ENCODE peak calls at places on chromosome 20, in six cellular contexts. One of them, this sample, is unnamed.

GRCh38 chr20:12012241-12013222 is 94.8 kb downstream of the BTBD3 start:
- DNase-seq in CD8-positive, alpha-beta T cell: no peak
- DNase-seq in heart right ventricle: peak
- DNase-seq in fibroblast of lung: peak
- DNase-seq in IMR-90: peak
- DNase-seq in heart left ventricle: no peak
- DNase-seq in this sample: peak

GRCh38 chr20:35146299-35146921 is 726 bp downstream of the EDEM2 start:
- DNase-seq in CD8-positive, alpha-beta T cell: no peak
- DNase-seq in heart right ventricle: no peak
- DNase-seq in fibroblast of lung: no peak
- DNase-seq in IMR-90: no peak
- DNase-seq in heart left ventricle: peak
- DNase-seq in this sample: no peak

GRCh38 chr20:55067158-55067825 is 591.9 kb downstream of the DOK5 start:
- DNase-seq in CD8-positive, alpha-beta T cell: no peak
- DNase-seq in heart right ventricle: no peak
- DNase-seq in fibroblast of lung: peak
- DNase-seq in IMR-90: no peak
- DNase-seq in heart left ventricle: no peak
- DNase-seq in this sample: no peak

GRCh38 chr20:881051-881820 is 34.9 kb downstream of the ANGPT4 start:
- DNase-seq in CD8-positive, alpha-beta T cell: no peak
- DNase-seq in heart right ventricle: no peak
- DNase-seq in fibroblast of lung: peak
- DNase-seq in IMR-90: peak
- DNase-seq in heart left ventricle: no peak
- DNase-seq in this sample: peak

GRCh38 chr20:62861732-62862336 is at the start of gene TCFL5:
- DNase-seq in CD8-positive, alpha-beta T cell: peak
- DNase-seq in heart right ventricle: peak
- DNase-seq in fibroblast of lung: peak
- DNase-seq in IMR-90: peak
- DNase-seq in heart left ventricle: peak
- DNase-seq in this sample: peak

GRCh38 chr20:59017493-59018231 is 1.6 kb upstream of the TUBB1 start:
- DNase-seq in CD8-positive, alpha-beta T cell: no peak
- DNase-seq in heart right ventricle: no peak
- DNase-seq in fibroblast of lung: no peak
- DNase-seq in IMR-90: no peak
- DNase-seq in heart left ventricle: no peak
- DNase-seq in this sample: no peak

GRCh38 chr20:11724112-11724511 is 193.6 kb upstream of the BTBD3 start:
- DNase-seq in CD8-positive, alpha-beta T cell: no peak
- DNase-seq in heart right ventricle: no peak
- DNase-seq in fibroblast of lung: no peak
- DNase-seq in IMR-90: no peak
- DNase-seq in heart left ventricle: no peak
- DNase-seq in this sample: no peak

GRCh38 chr20:45114465-45115385 is at the start of gene WFDC5:
- DNase-seq in CD8-positive, alpha-beta T cell: no peak
- DNase-seq in heart right ventricle: no peak
- DNase-seq in fibroblast of lung: no peak
- DNase-seq in IMR-90: no peak
- DNase-seq in heart left ventricle: no peak
- DNase-seq in this sample: no peak

GRCh38 chr20:33674294-33675126 is at the start of gene NECAB3:
- DNase-seq in CD8-positive, alpha-beta T cell: no peak
- DNase-seq in heart right ventricle: peak
- DNase-seq in fibroblast of lung: peak
- DNase-seq in IMR-90: peak
- DNase-seq in heart left ventricle: peak
- DNase-seq in this sample: peak

GRCh38 chr20:19519461-19519860 is 238.6 kb upstream of the RIN2 start:
- DNase-seq in CD8-positive, alpha-beta T cell: no peak
- DNase-seq in heart right ventricle: no peak
- DNase-seq in fibroblast of lung: no peak
- DNase-seq in IMR-90: no peak
- DNase-seq in heart left ventricle: no peak
- DNase-seq in this sample: no peak

GRCh38 chr20:7302256-7302655 is 534.8 kb downstream of the BMP2 start:
- DNase-seq in CD8-positive, alpha-beta T cell: no peak
- DNase-seq in heart right ventricle: no peak
- DNase-seq in fibroblast of lung: no peak
- DNase-seq in IMR-90: no peak
- DNase-seq in heart left ventricle: no peak
- DNase-seq in this sample: no peak

GRCh38 chr20:37357481-37358365 is 11.8 kb downstream of the SRC start:
- DNase-seq in CD8-positive, alpha-beta T cell: no peak
- DNase-seq in heart right ventricle: no peak
- DNase-seq in fibroblast of lung: no peak
- DNase-seq in IMR-90: no peak
- DNase-seq in heart left ventricle: no peak
- DNase-seq in this sample: no peak

GRCh38 chr20:63540417-63541186 is 3.4 kb upstream of the PTK6 start:
- DNase-seq in CD8-positive, alpha-beta T cell: no peak
- DNase-seq in heart right ventricle: no peak
- DNase-seq in fibroblast of lung: no peak
- DNase-seq in IMR-90: peak
- DNase-seq in heart left ventricle: no peak
- DNase-seq in this sample: no peak

GRCh38 chr20:34538671-34539123 is 19.8 kb upstream of the MAP1LC3A start:
- DNase-seq in CD8-positive, alpha-beta T cell: peak
- DNase-seq in heart right ventricle: no peak
- DNase-seq in fibroblast of lung: no peak
- DNase-seq in IMR-90: peak
- DNase-seq in heart left ventricle: no peak
- DNase-seq in this sample: peak

GRCh38 chr20:6091661-6092060 is 31.2 kb downstream of the FERMT1 start:
- DNase-seq in CD8-positive, alpha-beta T cell: no peak
- DNase-seq in heart right ventricle: no peak
- DNase-seq in fibroblast of lung: no peak
- DNase-seq in IMR-90: no peak
- DNase-seq in heart left ventricle: no peak
- DNase-seq in this sample: no peak

GRCh38 chr20:62156592-62157386 is 13.2 kb downstream of the SS18L1 start:
- DNase-seq in CD8-positive, alpha-beta T cell: peak
- DNase-seq in heart right ventricle: peak
- DNase-seq in fibroblast of lung: peak
- DNase-seq in IMR-90: peak
- DNase-seq in heart left ventricle: peak
- DNase-seq in this sample: peak

GRCh38 chr20:10800288-10800687 is 126.5 kb upstream of the JAG1 start:
- DNase-seq in CD8-positive, alpha-beta T cell: no peak
- DNase-seq in heart right ventricle: no peak
- DNase-seq in fibroblast of lung: no peak
- DNase-seq in IMR-90: no peak
- DNase-seq in heart left ventricle: no peak
- DNase-seq in this sample: no peak

GRCh38 chr20:63055575-63056235 is 48.9 kb upstream of the BHLHE23 start:
- DNase-seq in CD8-positive, alpha-beta T cell: no peak
- DNase-seq in heart right ventricle: no peak
- DNase-seq in fibroblast of lung: no peak
- DNase-seq in IMR-90: no peak
- DNase-seq in heart left ventricle: peak
- DNase-seq in this sample: no peak

GRCh38 chr20:55097621-55098020 is 622.2 kb downstream of the DOK5 start:
- DNase-seq in CD8-positive, alpha-beta T cell: no peak
- DNase-seq in heart right ventricle: no peak
- DNase-seq in fibroblast of lung: no peak
- DNase-seq in IMR-90: no peak
- DNase-seq in heart left ventricle: no peak
- DNase-seq in this sample: no peak

GRCh38 chr20:57783196-57783595 is 73.4 kb upstream of the PMEPA1 start:
- DNase-seq in CD8-positive, alpha-beta T cell: no peak
- DNase-seq in heart right ventricle: no peak
- DNase-seq in fibroblast of lung: no peak
- DNase-seq in IMR-90: no peak
- DNase-seq in heart left ventricle: no peak
- DNase-seq in this sample: no peak

GRCh38 chr20:57782631-57783041 is 72.8 kb upstream of the PMEPA1 start:
- DNase-seq in CD8-positive, alpha-beta T cell: no peak
- DNase-seq in heart right ventricle: no peak
- DNase-seq in fibroblast of lung: no peak
- DNase-seq in IMR-90: no peak
- DNase-seq in heart left ventricle: no peak
- DNase-seq in this sample: no peak

GRCh38 chr20:57780398-57780797 is 70.6 kb upstream of the PMEPA1 start:
- DNase-seq in CD8-positive, alpha-beta T cell: no peak
- DNase-seq in heart right ventricle: no peak
- DNase-seq in fibroblast of lung: no peak
- DNase-seq in IMR-90: no peak
- DNase-seq in heart left ventricle: no peak
- DNase-seq in this sample: no peak

GRCh38 chr20:57780906-57781305 is 71.1 kb upstream of the PMEPA1 start:
- DNase-seq in CD8-positive, alpha-beta T cell: no peak
- DNase-seq in heart right ventricle: no peak
- DNase-seq in fibroblast of lung: no peak
- DNase-seq in IMR-90: no peak
- DNase-seq in heart left ventricle: no peak
- DNase-seq in this sample: no peak

GRCh38 chr20:57781901-57782300 is 72.1 kb upstream of the PMEPA1 start:
- DNase-seq in CD8-positive, alpha-beta T cell: no peak
- DNase-seq in heart right ventricle: no peak
- DNase-seq in fibroblast of lung: no peak
- DNase-seq in IMR-90: no peak
- DNase-seq in heart left ventricle: no peak
- DNase-seq in this sample: no peak
- TF ChIP-seq CTCF in CD8-positive, alpha-beta T cell: no peak
- TF ChIP-seq CTCF in heart right ventricle: no peak
- TF ChIP-seq CTCF in fibroblast of lung: no peak
- TF ChIP-seq CTCF in IMR-90: no peak
- TF ChIP-seq CTCF in heart left ventricle: no peak
- TF ChIP-seq CTCF in this sample: no peak

GRCh38 chr20:25224941-25225340 is 22.9 kb upstream of the PYGB start:
- DNase-seq in CD8-positive, alpha-beta T cell: no peak
- DNase-seq in heart right ventricle: no peak
- DNase-seq in fibroblast of lung: no peak
- DNase-seq in IMR-90: no peak
- DNase-seq in heart left ventricle: no peak
- DNase-seq in this sample: no peak

GRCh38 chr20:25223765-25224720 is 23.8 kb upstream of the PYGB start:
- DNase-seq in CD8-positive, alpha-beta T cell: no peak
- DNase-seq in heart right ventricle: no peak
- DNase-seq in fibroblast of lung: no peak
- DNase-seq in IMR-90: no peak
- DNase-seq in heart left ventricle: no peak
- DNase-seq in this sample: no peak

GRCh38 chr20:25226433-25227316 is 21.2 kb upstream of the PYGB start:
- DNase-seq in CD8-positive, alpha-beta T cell: no peak
- DNase-seq in heart right ventricle: peak
- DNase-seq in fibroblast of lung: no peak
- DNase-seq in IMR-90: no peak
- DNase-seq in heart left ventricle: peak
- DNase-seq in this sample: no peak

GRCh38 chr20:25227317-25227831 is 20.5 kb upstream of the PYGB start:
- DNase-seq in CD8-positive, alpha-beta T cell: no peak
- DNase-seq in heart right ventricle: peak
- DNase-seq in fibroblast of lung: peak
- DNase-seq in IMR-90: peak
- DNase-seq in heart left ventricle: no peak
- DNase-seq in this sample: peak

DNA sequence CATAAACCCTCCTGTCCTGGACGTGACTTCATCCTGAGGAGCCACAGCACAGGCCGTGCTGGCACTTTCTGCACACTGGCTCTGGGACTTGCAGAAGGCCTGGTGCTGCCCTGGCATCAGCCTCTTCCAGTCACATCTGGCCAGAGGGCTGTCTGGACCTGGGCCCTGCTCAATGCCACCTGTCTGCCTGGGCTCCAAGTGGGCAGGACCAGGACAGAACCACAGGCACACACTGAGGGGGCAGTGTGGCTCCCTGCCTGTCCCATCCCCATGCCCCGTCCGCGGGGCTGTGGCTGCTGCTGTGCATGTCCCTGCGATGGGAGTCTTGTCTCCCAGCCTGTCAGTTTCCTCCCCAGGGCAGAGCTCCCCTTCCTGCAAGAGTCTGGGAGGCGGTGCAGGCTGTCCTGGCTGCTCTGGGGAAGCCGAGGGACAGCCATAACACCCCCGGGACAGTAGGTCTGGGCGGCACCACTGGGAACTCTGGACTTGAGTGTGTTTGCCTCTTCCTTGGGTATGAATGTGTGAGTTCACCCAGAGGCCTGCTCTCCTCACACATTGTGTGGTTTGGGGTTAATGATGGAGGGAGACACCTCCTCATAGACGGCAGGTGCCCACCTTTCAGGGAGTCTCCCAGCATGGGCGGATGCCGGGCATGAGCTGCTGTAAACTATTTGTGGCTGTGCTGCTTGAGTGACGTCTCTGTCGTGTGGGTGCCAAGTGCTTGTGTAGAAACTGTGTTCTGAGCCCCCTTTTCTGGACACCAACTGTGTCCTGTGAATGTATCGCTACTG is 22.0 kb upstream of the PYGB start:
- DNase-seq in CD8-positive, alpha-beta T cell: no peak
- DNase-seq in heart right ventricle: no peak
- DNase-seq in fibroblast of lung: no peak
- DNase-seq in IMR-90: no peak
- DNase-seq in heart left ventricle: no peak
- DNase-seq in this sample: no peak
- H3K27ac ChIP-seq in CD8-positive, alpha-beta T cell: no peak
- H3K27ac ChIP-seq in heart right ventricle: peak
- H3K27ac ChIP-seq in fibroblast of lung: no peak
- H3K27ac ChIP-seq in IMR-90: no peak
- H3K27ac ChIP-seq in heart left ventricle: no peak
- H3K27ac ChIP-seq in this sample: no peak

GRCh38 chr20:4022386-4023350 is 7.3 kb upstream of the RNF24 start:
- DNase-seq in CD8-positive, alpha-beta T cell: no peak
- DNase-seq in heart right ventricle: no peak
- DNase-seq in fibroblast of lung: no peak
- DNase-seq in IMR-90: no peak
- DNase-seq in heart left ventricle: no peak
- DNase-seq in this sample: no peak

GRCh38 chr20:4020256-4020655 is 4.9 kb upstream of the RNF24 start:
- DNase-seq in CD8-positive, alpha-beta T cell: no peak
- DNase-seq in heart right ventricle: no peak
- DNase-seq in fibroblast of lung: no peak
- DNase-seq in IMR-90: no peak
- DNase-seq in heart left ventricle: no peak
- DNase-seq in this sample: no peak

GRCh38 chr20:4025125-4025524 is 9.8 kb upstream of the RNF24 start:
- DNase-seq in CD8-positive, alpha-beta T cell: no peak
- DNase-seq in heart right ventricle: no peak
- DNase-seq in fibroblast of lung: no peak
- DNase-seq in IMR-90: no peak
- DNase-seq in heart left ventricle: no peak
- DNase-seq in this sample: no peak

GRCh38 chr20:4018015-4018748 is 2.8 kb upstream of the RNF24 start:
- DNase-seq in CD8-positive, alpha-beta T cell: no peak
- DNase-seq in heart right ventricle: no peak
- DNase-seq in fibroblast of lung: peak
- DNase-seq in IMR-90: no peak
- DNase-seq in heart left ventricle: no peak
- DNase-seq in this sample: no peak

GRCh38 chr20:4021905-4022304 is 6.5 kb upstream of the RNF24 start:
- DNase-seq in CD8-positive, alpha-beta T cell: no peak
- DNase-seq in heart right ventricle: no peak
- DNase-seq in fibroblast of lung: peak
- DNase-seq in IMR-90: peak
- DNase-seq in heart left ventricle: no peak
- DNase-seq in this sample: no peak
- H3K4me3 ChIP-seq in CD8-positive, alpha-beta T cell: no peak
- H3K4me3 ChIP-seq in heart right ventricle: no peak
- H3K4me3 ChIP-seq in fibroblast of lung: no peak
- H3K4me3 ChIP-seq in IMR-90: no peak
- H3K4me3 ChIP-seq in heart left ventricle: no peak
- H3K4me3 ChIP-seq in this sample: no peak

GRCh38 chr20:44093249-44093582 is 93.8 kb downstream of the JPH2 start:
- DNase-seq in CD8-positive, alpha-beta T cell: no peak
- DNase-seq in heart right ventricle: no peak
- DNase-seq in fibroblast of lung: no peak
- DNase-seq in IMR-90: no peak
- DNase-seq in heart left ventricle: no peak
- DNase-seq in this sample: no peak
- TF ChIP-seq CTCF in CD8-positive, alpha-beta T cell: no peak
- TF ChIP-seq CTCF in heart right ventricle: no peak
- TF ChIP-seq CTCF in fibroblast of lung: no peak
- TF ChIP-seq CTCF in IMR-90: no peak
- TF ChIP-seq CTCF in heart left ventricle: no peak
- TF ChIP-seq CTCF in this sample: no peak